ENCODE peak calls at places on chromosomes 2 and 18, in seven cellular contexts. M is cardiac fibroblast, C is transverse colon, K is left colon, S is psoas muscle, X is cardiac muscle cell, R is RPMI7951. U is an unnamed sample.

GRCh38 chr2:124874226-124874625 is 849.1 kb downstream of the CNTNAP5 start:
- DNase-seq in X (no peak), R (no peak), S (no peak), C (no peak), M (peak), K (no peak), U (no peak)

GRCh38 chr18:38025433-38026038 is 459.9 kb upstream of the CELF4 start:
- DNase-seq in M (no peak), K (no peak), C (no peak), R (no peak), S (no peak), X (no peak), U (no peak)

GRCh38 chr2:143300531-143300930 is 171.3 kb downstream of the ARHGAP15 start:
- DNase-seq in X (no peak), C (no peak), K (no peak), S (no peak), M (no peak), R (no peak), U (no peak)

GRCh38 chr18:6683112-6683876 is 46.2 kb upstream of the ARHGAP28 start:
- DNase-seq in C (no peak), K (no peak), R (no peak), M (no peak), S (no peak), X (no peak), U (no peak)

GRCh38 chr2:155099784-155100183 is 401.3 kb downstream of the KCNJ3 start:
- DNase-seq in X (peak), C (no peak), K (no peak), M (no peak), R (peak), S (peak), U (no peak)

GRCh38 chr18:49193896-49194295 is 243.1 kb upstream of the SMAD7 start:
- DNase-seq in S (no peak), K (no peak), R (no peak), M (no peak), C (no peak), X (no peak), U (no peak)

GRCh38 chr2:231640646-231641111 is 48.0 kb downstream of the TEX44 start:
- DNase-seq in K (peak), C (peak), X (no peak), M (peak), R (peak), S (peak), U (no peak)

GRCh38 chr2:146624429-146624828 is 1220.4 kb upstream of the ACVR2A start:
- DNase-seq in S (no peak), C (no peak), R (no peak), X (no peak), K (no peak), M (no peak), U (no peak)

GRCh38 chr2:7191927-7192326 is 274.7 kb downstream of the RNF144A start:
- DNase-seq in R (peak), S (no peak), C (no peak), M (peak), K (no peak), X (peak), U (peak)

GRCh38 chr18:62744076-62744705 is 28.9 kb downstream of the PHLPP1 start:
- DNase-seq in C (no peak), R (no peak), S (no peak), M (no peak), X (no peak), K (no peak), U (no peak)

GRCh38 chr2:226087505-226088365 is 688.2 kb downstream of the NYAP2 start:
- DNase-seq in R (no peak), X (no peak), K (no peak), C (no peak), S (peak), M (no peak), U (no peak)

GRCh38 chr18:36733150-36733549 is 95.7 kb downstream of the TPGS2 start:
- DNase-seq in M (no peak), R (no peak), C (no peak), S (no peak), X (no peak), K (no peak), U (no peak)

U was measured in T1000.